ENCODE peak calls at places on chromosomes 11 and 22, in four cellular contexts. F is cardiac muscle cell, E is heart left ventricle, C is substantia nigra. W is an unnamed sample.

GRCh38 chr11:10301656-10302293 is 3.1 kb upstream of the ADM start:
- DNase-seq in E (no peak), C (no peak), F (peak), W (no peak)

GRCh38 chr11:72643547-72643946 is 30.7 kb downstream of the PDE2A start:
- DNase-seq in E (no peak), C (no peak), F (peak), W (peak)

GRCh38 chr11:69311767-69312385 is 17.9 kb downstream of the MYEOV start:
- DNase-seq in E (no peak), C (no peak), F (peak), W (no peak)

GRCh38 chr11:74980627-74981026 is 8.1 kb upstream of the NEU3 start:
- DNase-seq in F (no peak), C (no peak), E (no peak), W (no peak)

GRCh38 chr22:28977050-28977449 is 84.6 kb downstream of the C22orf31 start:
- DNase-seq in E (no peak), F (peak), C (no peak), W (no peak)

GRCh38 chr11:95767498-95767897 is 22.1 kb downstream of the FAM76B start:
- DNase-seq in E (no peak), C (no peak), F (peak), W (no peak)

GRCh38 chr11:29343465-29344333 is 673.1 kb downstream of the KCNA4 start:
- DNase-seq in F (peak), C (no peak), E (peak), W (no peak)

GRCh38 chr22:50444663-50445062 is 30.2 kb downstream of the SBF1 start:
- DNase-seq in E (no peak), F (peak), C (no peak), W (no peak)

GRCh38 chr11:125627236-125627910 is 2.4 kb downstream of the CHEK1 start:
- DNase-seq in F (no peak), C (no peak), E (no peak), W (no peak)

GRCh38 chr11:16926868-16927267 is 87.3 kb downstream of the PLEKHA7 start:
- DNase-seq in C (no peak), E (no peak), F (no peak), W (no peak)

GRCh38 chr11:69309800-69310280 is 15.9 kb downstream of the MYEOV start:
- DNase-seq in C (no peak), F (peak), E (no peak), W (no peak)

GRCh38 chr22:46369716-46370583 is 34.4 kb downstream of the TRMU start:
- DNase-seq in F (no peak), E (peak), C (no peak), W (no peak)

GRCh38 chr22:46368871-46369715 is 33.6 kb downstream of the TRMU start:
- DNase-seq in C (no peak), E (peak), F (no peak), W (no peak)

GRCh38 chr22:46367707-46368191 is 32.2 kb downstream of the TRMU start:
- DNase-seq in E (peak), F (peak), C (no peak), W (no peak)

GRCh38 chr22:46366801-46367706 is 31.5 kb downstream of the TRMU start:
- DNase-seq in F (no peak), E (peak), C (no peak), W (no peak)

DNA sequence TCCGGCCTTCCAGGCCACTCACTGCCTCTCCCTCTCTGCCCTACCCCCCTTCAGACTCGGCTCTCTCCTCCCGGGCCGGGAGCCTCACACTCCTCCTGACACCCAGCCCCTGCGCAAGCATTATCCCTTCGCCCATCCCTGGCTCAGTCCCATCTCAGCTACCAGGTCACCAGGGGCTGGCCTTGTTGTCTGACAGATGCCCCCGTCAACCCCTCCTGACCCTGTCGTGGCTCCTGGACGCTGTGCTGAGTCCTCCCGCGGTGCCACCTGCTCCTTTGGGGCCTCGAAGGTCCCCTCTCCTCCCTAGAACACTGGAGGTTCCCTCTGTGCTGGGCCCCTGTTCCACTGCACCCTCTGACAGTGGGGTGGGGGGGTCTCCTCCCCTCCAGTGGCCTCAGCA is 32.9 kb downstream of the TRMU start:
- DNase-seq in E (no peak), C (no peak), F (no peak), W (no peak)
- H3K27ac ChIP-seq in E (no peak), C (no peak), F (no peak), W (no peak)

DNA sequence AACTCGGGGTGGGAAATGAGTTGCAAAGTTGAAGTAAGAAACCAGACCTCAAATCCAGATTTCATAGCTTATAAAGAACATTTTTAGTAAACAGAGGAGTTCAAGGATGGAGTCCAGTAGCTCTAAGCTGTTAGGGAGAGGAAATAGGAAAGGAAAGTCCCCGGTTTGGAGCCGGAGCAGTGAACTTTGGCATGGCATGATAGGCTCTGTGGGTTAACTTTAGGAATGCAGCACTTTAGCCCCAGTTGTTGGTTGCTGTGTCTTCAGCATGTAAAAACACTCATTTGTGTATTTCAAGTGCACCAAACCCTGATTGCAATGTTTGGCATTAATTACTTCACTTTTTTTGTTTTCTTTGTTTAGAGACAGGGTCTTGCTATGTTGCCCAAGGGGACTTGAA is 8.6 kb upstream of the PIK3IP1 start:
- DNase-seq in E (no peak), F (no peak), C (no peak), W (no peak)
- H3K27ac ChIP-seq in E (no peak), F (no peak), C (no peak), W (no peak)

GRCh38 chr22:20507253-20508066 is at the start of gene MED15:
- DNase-seq in E (peak), C (peak), F (peak), W (peak)
- H3K27ac ChIP-seq in E (peak), C (peak), F (peak), W (peak)

GRCh38 chr22:36147196-36147788 is 13.3 kb downstream of the APOL3 start:
- DNase-seq in C (no peak), F (no peak), E (no peak), W (no peak)
- H3K27ac ChIP-seq in C (no peak), F (no peak), E (no peak), W (no peak)

GRCh38 chr11:71155846-71156245 is 96.5 kb downstream of the SHANK2 start:
- DNase-seq in E (no peak), F (no peak), C (no peak), W (no peak)
- H3K27ac ChIP-seq in E (no peak), F (no peak), C (no peak), W (no peak)

GRCh38 chr11:37527545-37527944 is 929.5 kb upstream of the RAG2 start:
- DNase-seq in E (no peak), F (no peak), C (no peak), W (no peak)
- H3K27ac ChIP-seq in E (no peak), F (no peak), C (no peak), W (no peak)

GRCh38 chr22:46774456-46775363 is 12.3 kb downstream of the TBC1D22A start:
- DNase-seq in E (no peak), C (no peak), F (no peak), W (no peak)

GRCh38 chr22:46776486-46776826 is 14.0 kb downstream of the TBC1D22A start:
- DNase-seq in F (no peak), E (no peak), C (no peak), W (no peak)

GRCh38 chr22:46775789-46776485 is 13.5 kb downstream of the TBC1D22A start:
- DNase-seq in E (no peak), F (no peak), C (no peak), W (no peak)

GRCh38 chr22:46776876-46777608 is 14.6 kb downstream of the TBC1D22A start:
- DNase-seq in C (no peak), F (no peak), E (no peak), W (no peak)

DNA sequence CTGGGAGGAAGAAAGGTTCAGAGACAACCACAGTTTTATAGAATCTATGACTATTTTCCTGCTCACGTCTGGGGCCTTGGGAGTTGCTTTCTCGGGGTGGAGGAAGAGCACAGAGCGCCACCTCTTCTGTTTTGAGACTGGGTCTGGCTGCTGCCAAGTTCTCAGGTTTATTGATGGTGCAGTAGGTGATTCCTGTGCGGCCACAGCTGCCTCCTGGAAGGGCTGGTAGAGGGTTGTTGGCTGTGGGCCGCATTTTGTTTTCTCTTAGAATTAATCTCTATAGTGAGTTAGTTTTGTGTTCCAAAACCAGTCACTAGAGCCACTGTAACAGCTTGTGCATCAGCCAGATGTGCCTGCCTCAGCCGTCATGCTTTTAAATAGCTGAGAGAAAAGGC is 12.9 kb downstream of the TBC1D22A start:
- DNase-seq in C (no peak), E (no peak), F (no peak), W (no peak)
- H3K27ac ChIP-seq in C (peak), E (peak), F (no peak), W (no peak)

GRCh38 chr11:81887671-81888070 is 846.0 kb downstream of the FAM181B start:
- DNase-seq in E (no peak), C (no peak), F (no peak), W (no peak)
- H3K27ac ChIP-seq in E (no peak), C (no peak), F (no peak), W (no peak)

GRCh38 chr11:70399681-70400112 is 1.4 kb downstream of the CTTN start:
- DNase-seq in E (peak), C (no peak), F (peak), W (peak)

GRCh38 chr11:70398834-70399680 is 728 bp downstream of the CTTN start:
- DNase-seq in E (no peak), F (no peak), C (no peak), W (no peak)

GRCh38 chr11:70400643-70401042 is 2.3 kb downstream of the CTTN start:
- DNase-seq in E (no peak), F (no peak), C (no peak), W (no peak)

GRCh38 chr11:70397336-70397982 is 870 bp upstream of the CTTN start:
- DNase-seq in E (no peak), F (peak), C (no peak), W (no peak)

GRCh38 chr11:70397983-70398833 is at the start of gene CTTN:
- DNase-seq in C (peak), E (peak), F (peak), W (peak)
- H3K27ac ChIP-seq in C (peak), E (peak), F (peak), W (peak)

DNA sequence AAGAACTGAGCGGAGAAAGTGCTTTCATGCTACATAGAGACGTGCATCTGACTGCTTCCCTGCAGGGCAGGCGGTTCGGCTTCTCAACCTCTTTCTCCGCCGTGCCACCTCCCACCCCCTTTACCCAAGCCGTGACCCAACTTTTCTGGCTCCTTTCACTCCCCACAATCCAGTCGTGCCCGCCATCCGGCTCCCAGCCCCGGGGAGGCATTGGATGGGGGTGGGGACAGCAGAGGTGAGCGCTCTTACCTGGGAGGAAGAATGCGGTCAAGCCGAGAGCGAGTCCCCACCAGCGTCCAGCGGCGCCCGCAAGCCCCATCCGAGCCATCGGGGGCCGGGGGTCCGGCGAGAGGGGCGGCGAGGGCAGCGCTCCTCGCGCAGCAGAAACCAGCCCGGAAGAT is 774 bp downstream of the NECTIN1 start:
- DNase-seq in E (no peak), C (no peak), F (no peak), W (no peak)
- H3K27ac ChIP-seq in E (peak), C (peak), F (no peak), W (peak)

W was measured in thoracic aorta.